ENCODE peak calls at places on chromosomes 5 and 9, in four cellular contexts. One of them, this sample, is unnamed.

GRCh38 chr5:154768207-154768606 is 13.0 kb downstream of the LARP1 start:
- DNase-seq in stimulated activated CD4-positive, alpha-beta T cell treated with anti-CD3 and anti-CD28 coated beads, Interleukin-4, amount 100 ng/mL, for 48 hours: no peak
- DNase-seq in occipital lobe: no peak
- DNase-seq in lower lobe of right lung: no peak
- DNase-seq in this sample: no peak

GRCh38 chr5:177434437-177434836 is 8.0 kb downstream of the GRK6 start:
- DNase-seq in stimulated activated CD4-positive, alpha-beta T cell treated with anti-CD3 and anti-CD28 coated beads, Interleukin-4, amount 100 ng/mL, for 48 hours: peak; percentile 50
- DNase-seq in occipital lobe: no peak
- DNase-seq in lower lobe of right lung: no peak
- DNase-seq in this sample: no peak

GRCh38 chr5:1343931-1344901 is 683 bp downstream of the CLPTM1L start:
- DNase-seq in stimulated activated CD4-positive, alpha-beta T cell treated with anti-CD3 and anti-CD28 coated beads, Interleukin-4, amount 100 ng/mL, for 48 hours: peak; percentile 10
- DNase-seq in occipital lobe: no peak
- DNase-seq in lower lobe of right lung: no peak
- DNase-seq in this sample: no peak

GRCh38 chr5:54388411-54388810 is 67.1 kb upstream of the HSPB3 start:
- DNase-seq in stimulated activated CD4-positive, alpha-beta T cell treated with anti-CD3 and anti-CD28 coated beads, Interleukin-4, amount 100 ng/mL, for 48 hours: no peak
- DNase-seq in occipital lobe: no peak
- DNase-seq in lower lobe of right lung: no peak
- DNase-seq in this sample: no peak

GRCh38 chr5:93433422-93433821 is 147.6 kb downstream of the NR2F1-AS1 start:
- DNase-seq in stimulated activated CD4-positive, alpha-beta T cell treated with anti-CD3 and anti-CD28 coated beads, Interleukin-4, amount 100 ng/mL, for 48 hours: no peak
- DNase-seq in occipital lobe: no peak
- DNase-seq in lower lobe of right lung: no peak
- DNase-seq in this sample: no peak

GRCh38 chr5:143775258-143775657 is 36.7 kb upstream of the HMHB1 start:
- DNase-seq in stimulated activated CD4-positive, alpha-beta T cell treated with anti-CD3 and anti-CD28 coated beads, Interleukin-4, amount 100 ng/mL, for 48 hours: no peak
- DNase-seq in occipital lobe: no peak
- DNase-seq in lower lobe of right lung: no peak
- DNase-seq in this sample: no peak

GRCh38 chr9:113993838-113994540 is 84.1 kb downstream of the AMBP start:
- DNase-seq in stimulated activated CD4-positive, alpha-beta T cell treated with anti-CD3 and anti-CD28 coated beads, Interleukin-4, amount 100 ng/mL, for 48 hours: peak; percentile 6
- DNase-seq in occipital lobe: peak; percentile 68
- DNase-seq in lower lobe of right lung: peak; percentile 86
- DNase-seq in this sample: peak; percentile 85

GRCh38 chr5:98770911-98771322 is 2.5 kb upstream of the RGMB start:
- DNase-seq in stimulated activated CD4-positive, alpha-beta T cell treated with anti-CD3 and anti-CD28 coated beads, Interleukin-4, amount 100 ng/mL, for 48 hours: no peak
- DNase-seq in occipital lobe: no peak
- DNase-seq in lower lobe of right lung: no peak
- DNase-seq in this sample: no peak

GRCh38 chr9:78011037-78011436 is 20.6 kb downstream of the GNAQ start:
- DNase-seq in stimulated activated CD4-positive, alpha-beta T cell treated with anti-CD3 and anti-CD28 coated beads, Interleukin-4, amount 100 ng/mL, for 48 hours: no peak
- DNase-seq in occipital lobe: no peak
- DNase-seq in lower lobe of right lung: no peak
- DNase-seq in this sample: no peak

GRCh38 chr5:130605200-130605599 is 559.9 kb downstream of the HINT1 start:
- DNase-seq in stimulated activated CD4-positive, alpha-beta T cell treated with anti-CD3 and anti-CD28 coated beads, Interleukin-4, amount 100 ng/mL, for 48 hours: no peak
- DNase-seq in occipital lobe: no peak
- DNase-seq in lower lobe of right lung: no peak
- DNase-seq in this sample: no peak

GRCh38 chr9:109907400-109907799 is 127.4 kb downstream of the PALM2AKAP2 start:
- DNase-seq in stimulated activated CD4-positive, alpha-beta T cell treated with anti-CD3 and anti-CD28 coated beads, Interleukin-4, amount 100 ng/mL, for 48 hours: no peak
- DNase-seq in occipital lobe: no peak
- DNase-seq in lower lobe of right lung: no peak
- DNase-seq in this sample: no peak

GRCh38 chr5:72366324-72366976 is 46.3 kb downstream of the PTCD2 start:
- DNase-seq in stimulated activated CD4-positive, alpha-beta T cell treated with anti-CD3 and anti-CD28 coated beads, Interleukin-4, amount 100 ng/mL, for 48 hours: no peak
- DNase-seq in occipital lobe: peak; percentile 14
- DNase-seq in lower lobe of right lung: no peak
- DNase-seq in this sample: peak; percentile 65

GRCh38 chr9:131885144-131885609 is 145.3 kb upstream of the RAPGEF1 start:
- DNase-seq in stimulated activated CD4-positive, alpha-beta T cell treated with anti-CD3 and anti-CD28 coated beads, Interleukin-4, amount 100 ng/mL, for 48 hours: no peak
- DNase-seq in occipital lobe: no peak
- DNase-seq in lower lobe of right lung: peak; percentile 79
- DNase-seq in this sample: peak; percentile 62

GRCh38 chr9:130128782-130129424 is 43.3 kb upstream of the NCS1 start:
- DNase-seq in stimulated activated CD4-positive, alpha-beta T cell treated with anti-CD3 and anti-CD28 coated beads, Interleukin-4, amount 100 ng/mL, for 48 hours: no peak
- DNase-seq in occipital lobe: no peak
- DNase-seq in lower lobe of right lung: peak; percentile 75
- DNase-seq in this sample: no peak

GRCh38 chr5:44719856-44720255 is 88.9 kb upstream of the MRPS30 start:
- DNase-seq in stimulated activated CD4-positive, alpha-beta T cell treated with anti-CD3 and anti-CD28 coated beads, Interleukin-4, amount 100 ng/mL, for 48 hours: no peak
- DNase-seq in occipital lobe: no peak
- DNase-seq in lower lobe of right lung: no peak
- DNase-seq in this sample: no peak

GRCh38 chr9:27407966-27408365 is 111.0 kb upstream of the EQTN start:
- DNase-seq in stimulated activated CD4-positive, alpha-beta T cell treated with anti-CD3 and anti-CD28 coated beads, Interleukin-4, amount 100 ng/mL, for 48 hours: no peak
- DNase-seq in occipital lobe: no peak
- DNase-seq in lower lobe of right lung: no peak
- DNase-seq in this sample: no peak

GRCh38 chr9:97557606-97558095 is 56.2 kb downstream of the TMOD1 start:
- DNase-seq in stimulated activated CD4-positive, alpha-beta T cell treated with anti-CD3 and anti-CD28 coated beads, Interleukin-4, amount 100 ng/mL, for 48 hours: no peak
- DNase-seq in occipital lobe: peak; percentile 80
- DNase-seq in lower lobe of right lung: peak; percentile 57
- DNase-seq in this sample: no peak

GRCh38 chr5:4230531-4230904 is 634.9 kb downstream of the IRX1 start:
- DNase-seq in stimulated activated CD4-positive, alpha-beta T cell treated with anti-CD3 and anti-CD28 coated beads, Interleukin-4, amount 100 ng/mL, for 48 hours: no peak
- DNase-seq in occipital lobe: no peak
- DNase-seq in lower lobe of right lung: no peak
- DNase-seq in this sample: no peak

GRCh38 chr5:132411382-132411925 is 41.9 kb downstream of the SLC22A5 start:
- DNase-seq in stimulated activated CD4-positive, alpha-beta T cell treated with anti-CD3 and anti-CD28 coated beads, Interleukin-4, amount 100 ng/mL, for 48 hours: no peak
- DNase-seq in occipital lobe: no peak
- DNase-seq in lower lobe of right lung: no peak
- DNase-seq in this sample: no peak

GRCh38 chr5:159003045-159004030 is 96.4 kb downstream of the EBF1 start:
- DNase-seq in stimulated activated CD4-positive, alpha-beta T cell treated with anti-CD3 and anti-CD28 coated beads, Interleukin-4, amount 100 ng/mL, for 48 hours: no peak
- DNase-seq in occipital lobe: no peak
- DNase-seq in lower lobe of right lung: no peak
- DNase-seq in this sample: peak; percentile 56

GRCh38 chr9:94826044-94826443 is 99.5 kb downstream of the AOPEP start:
- DNase-seq in stimulated activated CD4-positive, alpha-beta T cell treated with anti-CD3 and anti-CD28 coated beads, Interleukin-4, amount 100 ng/mL, for 48 hours: no peak
- DNase-seq in occipital lobe: no peak
- DNase-seq in lower lobe of right lung: no peak
- DNase-seq in this sample: no peak

GRCh38 chr5:126383755-126384154 is 39.5 kb upstream of the GRAMD2B start:
- DNase-seq in stimulated activated CD4-positive, alpha-beta T cell treated with anti-CD3 and anti-CD28 coated beads, Interleukin-4, amount 100 ng/mL, for 48 hours: no peak
- DNase-seq in occipital lobe: no peak
- DNase-seq in lower lobe of right lung: no peak
- DNase-seq in this sample: no peak

GRCh38 chr5:134079748-134080581 is 34.5 kb upstream of the TCF7 start:
- DNase-seq in stimulated activated CD4-positive, alpha-beta T cell treated with anti-CD3 and anti-CD28 coated beads, Interleukin-4, amount 100 ng/mL, for 48 hours: no peak
- DNase-seq in occipital lobe: no peak
- DNase-seq in lower lobe of right lung: no peak
- DNase-seq in this sample: no peak

GRCh38 chr5:39765381-39765780 is 340.6 kb upstream of the DAB2 start:
- DNase-seq in stimulated activated CD4-positive, alpha-beta T cell treated with anti-CD3 and anti-CD28 coated beads, Interleukin-4, amount 100 ng/mL, for 48 hours: no peak
- DNase-seq in occipital lobe: no peak
- DNase-seq in lower lobe of right lung: no peak
- DNase-seq in this sample: no peak

GRCh38 chr5:40784027-40784653 is 14.0 kb downstream of the PRKAA1 start:
- DNase-seq in stimulated activated CD4-positive, alpha-beta T cell treated with anti-CD3 and anti-CD28 coated beads, Interleukin-4, amount 100 ng/mL, for 48 hours: no peak
- DNase-seq in occipital lobe: no peak
- DNase-seq in lower lobe of right lung: no peak
- DNase-seq in this sample: no peak

GRCh38 chr9:8799231-8800014 is 999.8 kb upstream of the DMAC1 start:
- DNase-seq in stimulated activated CD4-positive, alpha-beta T cell treated with anti-CD3 and anti-CD28 coated beads, Interleukin-4, amount 100 ng/mL, for 48 hours: no peak
- DNase-seq in occipital lobe: no peak
- DNase-seq in lower lobe of right lung: no peak
- DNase-seq in this sample: no peak

GRCh38 chr5:102762095-102762534 is 7.0 kb downstream of the PAM start:
- DNase-seq in stimulated activated CD4-positive, alpha-beta T cell treated with anti-CD3 and anti-CD28 coated beads, Interleukin-4, amount 100 ng/mL, for 48 hours: no peak
- DNase-seq in occipital lobe: no peak
- DNase-seq in lower lobe of right lung: no peak
- DNase-seq in this sample: no peak

GRCh38 chr9:70085241-70085640 is 41.6 kb downstream of the MAMDC2 start:
- DNase-seq in stimulated activated CD4-positive, alpha-beta T cell treated with anti-CD3 and anti-CD28 coated beads, Interleukin-4, amount 100 ng/mL, for 48 hours: no peak
- DNase-seq in occipital lobe: no peak
- DNase-seq in lower lobe of right lung: no peak
- DNase-seq in this sample: no peak

GRCh38 chr5:28927559-28928326 is 1889.4 kb upstream of the CDH9 start:
- DNase-seq in stimulated activated CD4-positive, alpha-beta T cell treated with anti-CD3 and anti-CD28 coated beads, Interleukin-4, amount 100 ng/mL, for 48 hours: no peak
- DNase-seq in occipital lobe: no peak
- DNase-seq in lower lobe of right lung: peak; percentile 28
- DNase-seq in this sample: no peak